ENCODE peak calls at places on chromosome 11, in nine cellular contexts. N is KBM-7; R is NCI-H2171 treated with DMSO at 0.1 percent for 48 hours; G is midbrain; D is PC-3; W is ovary; O is activated CD8-positive, alpha-beta memory T cell treated with anti-CD3 and anti-CD28 coated beads, Interleukin-2, amount 50 U/mL, for 4 hours; H is SJSA1; J is CD4-positive, alpha-beta T cell. Q is an unnamed sample.

GRCh38 chr11:73632996-73633395 is 13.4 kb upstream of the PLEKHB1 start:
- DNase-seq in J (no peak), R (no peak), N (no peak), O (no peak), D (no peak), H (no peak), G (no peak), W (no peak), Q (no peak)

GRCh38 chr11:1301220-1302000 is 8.0 kb downstream of the TOLLIP start:
- DNase-seq in D (no peak), N (no peak), H (no peak), W (no peak), G (no peak), R (no peak), O (no peak), J (no peak), Q (no peak)

GRCh38 chr11:130427581-130428211 is 713 bp downstream of the ADAMTS8 start:
- DNase-seq in W (no peak), J (no peak), H (peak), O (no peak), N (peak), R (peak), G (peak), D (no peak), Q (no peak)

GRCh38 chr11:71305041-71305440 is 52.7 kb upstream of the SHANK2 start:
- DNase-seq in H (no peak), N (no peak), D (no peak), R (no peak), G (no peak), W (no peak), J (no peak), O (no peak), Q (no peak)

GRCh38 chr11:6598555-6598954 is 4.9 kb downstream of the RRP8 start:
- DNase-seq in H (no peak), G (no peak), O (no peak), W (no peak), N (no peak), J (no peak), R (no peak), D (no peak), Q (no peak)

GRCh38 chr11:134861490-134862107 is 449.6 kb upstream of the B3GAT1 start:
- DNase-seq in R (no peak), J (no peak), H (no peak), G (no peak), D (no peak), O (no peak), W (no peak), N (peak), Q (no peak)

GRCh38 chr11:108754901-108755625 is 90.2 kb downstream of the DDX10 start:
- DNase-seq in O (no peak), N (no peak), J (no peak), D (peak), H (no peak), G (no peak), R (peak), W (no peak), Q (no peak)

GRCh38 chr11:11280826-11281225 is 72.2 kb downstream of the CSNK2A3 start:
- DNase-seq in D (no peak), W (no peak), N (no peak), G (no peak), J (no peak), H (no peak), O (no peak), R (no peak), Q (no peak)

GRCh38 chr11:118908931-118909618 is 16.7 kb downstream of the BCL9L start:
- DNase-seq in G (peak), H (peak), W (peak), R (peak), J (no peak), N (no peak), D (peak), O (no peak), Q (no peak)

GRCh38 chr11:131748146-131749050 is 378.0 kb downstream of the NTM start:
- DNase-seq in H (peak), W (no peak), R (no peak), N (peak), O (no peak), G (peak), D (peak), J (no peak), Q (peak)

GRCh38 chr11:50214376-50214775 is 181.7 kb downstream of the OR4C45 start:
- DNase-seq in O (no peak), H (no peak), G (no peak), D (no peak), R (no peak), J (no peak), W (no peak), N (no peak), Q (no peak)

GRCh38 chr11:7347611-7348431 is 96.1 kb downstream of the SYT9 start:
- DNase-seq in N (peak), R (no peak), D (no peak), H (no peak), W (no peak), O (no peak), G (no peak), J (no peak), Q (no peak)

Q was measured in RWPE1.